ENCODE peak calls at places on chromosomes 7 and 10, in six cellular contexts. R, V, G, W, X and Y are unnamed samples.

GRCh38 chr7:91913612-91914011 is 27.1 kb upstream of the AKAP9 start:
- DNase-seq in R (peak), V (no peak), G (no peak), W (no peak), X (no peak), Y (no peak)

GRCh38 chr7:149794665-149795064 is 21.3 kb upstream of the ZNF467 start:
- DNase-seq in R (no peak), V (no peak), G (no peak), W (no peak), X (no peak), Y (no peak)

GRCh38 chr10:101493249-101493648 is 94.8 kb downstream of the POLL start:
- DNase-seq in R (no peak), V (no peak), G (no peak), W (no peak), X (no peak), Y (no peak)

GRCh38 chr7:131556055-131556911 is at the start of gene PODXL:
- DNase-seq in R (peak), V (peak), G (no peak), W (peak), X (peak), Y (peak)

GRCh38 chr10:75971402-75972211 is 540.2 kb downstream of the LRMDA start:
- DNase-seq in R (peak), V (no peak), G (no peak), W (no peak), X (no peak), Y (no peak)

GRCh38 chr10:100447648-100448047 is 15.2 kb upstream of the WNT8B start:
- DNase-seq in R (no peak), V (no peak), G (no peak), W (no peak), X (no peak), Y (no peak)

GRCh38 chr7:64613653-64614052 is 50.8 kb upstream of the ZNF680 start:
- DNase-seq in R (no peak), V (no peak), G (no peak), W (no peak), X (no peak), Y (no peak)

GRCh38 chr10:124532106-124532641 is 70.6 kb downstream of the LHPP start:
- DNase-seq in R (peak), V (no peak), G (peak), W (no peak), X (no peak), Y (no peak)

GRCh38 chr10:49257159-49257558 is 41.8 kb upstream of the C10orf71 start:
- DNase-seq in R (no peak), V (no peak), G (no peak), W (no peak), X (no peak), Y (no peak)

GRCh38 chr7:45938626-45939302 is 17.7 kb upstream of the IGFBP3 start:
- DNase-seq in R (no peak), V (no peak), G (no peak), W (no peak), X (no peak), Y (no peak)

GRCh38 chr7:103793614-103794013 is 195.8 kb downstream of the RELN start:
- DNase-seq in R (no peak), V (no peak), G (peak), W (no peak), X (no peak), Y (no peak)

GRCh38 chr7:23062452-23062851 is 43.1 kb upstream of the KLHL7 start:
- DNase-seq in R (peak), V (no peak), G (no peak), W (no peak), X (no peak), Y (no peak)

GRCh38 chr10:133336131-133337078 is at the start of gene CALY:
- DNase-seq in R (no peak), V (no peak), G (peak), W (peak), X (peak), Y (peak)

GRCh38 chr10:123648595-123648994 is 17.6 kb upstream of the GPR26 start:
- DNase-seq in R (no peak), V (no peak), G (no peak), W (no peak), X (no peak), Y (no peak)

GRCh38 chr7:78568690-78569089 is 770.1 kb downstream of the PHTF2 start:
- DNase-seq in R (no peak), V (no peak), G (no peak), W (no peak), X (no peak), Y (no peak)

GRCh38 chr7:94710256-94710655 is 54.3 kb upstream of the SGCE start:
- DNase-seq in R (peak), V (no peak), G (no peak), W (no peak), X (no peak), Y (no peak)

GRCh38 chr7:137828456-137828855 is 18.3 kb downstream of the DGKI start:
- DNase-seq in R (no peak), V (no peak), G (no peak), W (no peak), X (no peak), Y (no peak)

GRCh38 chr10:52911163-52911562 is 138.6 kb upstream of the MBL2 start:
- DNase-seq in R (no peak), V (no peak), G (no peak), W (no peak), X (no peak), Y (no peak)

GRCh38 chr10:11838298-11838852 is 15.2 kb downstream of the PROSER2 start:
- DNase-seq in R (no peak), V (no peak), G (no peak), W (no peak), X (no peak), Y (no peak)

GRCh38 chr7:155456517-155456771 is 1.5 kb upstream of the EN2 start:
- DNase-seq in R (no peak), V (no peak), G (no peak), W (no peak), X (no peak), Y (no peak)

GRCh38 chr7:157016352-157017041 is 6.0 kb upstream of the MNX1 start:
- DNase-seq in R (no peak), V (no peak), G (no peak), W (no peak), X (no peak), Y (no peak)

GRCh38 chr7:151014950-151015349 is 9.3 kb downstream of the ATG9B start:
- DNase-seq in R (no peak), V (no peak), G (no peak), W (no peak), X (no peak), Y (no peak)